ENCODE peak calls at places on chromosomes 16 and 17, in ten cellular contexts. G, E, O, R, F, S, N, X, Q and M are unnamed samples.

GRCh38 chr16:1870365-1871082 is 1.4 kb downstream of the MEIOB start:
- DNase-seq in R (no peak), E (peak; percentile 32), G (peak; percentile 38), F (no peak), O (no peak), N (peak; percentile 23), S (no peak), Q (peak; percentile 71), X (no peak), M (no peak)

GRCh38 chr17:9672691-9673090 is 27.4 kb downstream of the USP43 start:
- DNase-seq in R (no peak), S (no peak), N (no peak), X (no peak), G (no peak), E (no peak), F (no peak), Q (no peak), O (no peak), M (no peak)

GRCh38 chr16:30399435-30400186 is 4.4 kb downstream of the ZNF48 start:
- DNase-seq in N (no peak), Q (no peak), F (no peak), X (no peak), E (no peak), S (no peak), G (no peak), R (no peak), O (peak; percentile 60), M (no peak)

GRCh38 chr17:31171711-31172110 is 76.9 kb downstream of the NF1 start:
- DNase-seq in O (no peak), F (no peak), G (no peak), E (no peak), R (no peak), N (no peak), X (no peak), Q (no peak), S (no peak), M (no peak)

GRCh38 chr17:76635039-76635438 is 8.5 kb downstream of the ST6GALNAC1 start:
- DNase-seq in E (no peak), X (no peak), Q (no peak), N (no peak), F (no peak), G (no peak), S (no peak), R (peak; percentile 14), O (no peak), M (no peak)

GRCh38 chr16:84209989-84210388 is 19.0 kb downstream of the ADAD2 start:
- DNase-seq in F (no peak), G (no peak), R (no peak), X (no peak), N (no peak), S (no peak), E (no peak), Q (no peak), O (no peak), M (no peak)

GRCh38 chr17:28547623-28548416 is 4.6 kb downstream of the UNC119 start:
- DNase-seq in R (peak; percentile 80), F (peak; percentile 47), O (peak; percentile 92), N (peak; percentile 81), E (peak; percentile 58), G (peak; percentile 69), X (peak; percentile 69), S (peak; percentile 80), Q (peak; percentile 50), M (peak; percentile 89)

GRCh38 chr17:65362826-65363225 is 198.6 kb downstream of the AXIN2 start:
- DNase-seq in X (no peak), R (no peak), E (no peak), S (no peak), F (no peak), N (no peak), O (no peak), Q (peak; percentile 68), G (no peak), M (no peak)

GRCh38 chr16:77043076-77043475 is 147.9 kb upstream of the MON1B start:
- DNase-seq in O (peak; percentile 39), S (no peak), E (peak; percentile 7), Q (peak; percentile 1), F (no peak), X (no peak), G (peak; percentile 46), N (peak; percentile 49), R (no peak), M (no peak)
- TF ChIP-seq CTCF in O (peak; percentile 59), S (peak; percentile 14), E (peak; percentile 15), Q (peak; percentile 31), F (no peak), X (peak; percentile 49), G (peak; percentile 52), N (peak; percentile 44), R (no peak), M (peak; percentile 7)

GRCh38 chr17:39095309-39095686 is 56.1 kb downstream of the PLXDC1 start:
- DNase-seq in R (no peak), Q (no peak), S (no peak), G (no peak), E (no peak), N (peak; percentile 42), X (no peak), O (no peak), F (no peak), M (no peak)

GRCh38 chr17:39094607-39095308 is 56.7 kb downstream of the PLXDC1 start:
- DNase-seq in F (no peak), G (no peak), O (no peak), N (no peak), E (no peak), S (no peak), X (no peak), Q (no peak), R (no peak), M (no peak)

GRCh38 chr17:39090832-39091622 is 60.4 kb downstream of the PLXDC1 start:
- DNase-seq in Q (no peak), F (no peak), E (no peak), S (no peak), O (no peak), X (no peak), R (no peak), G (no peak), N (no peak), M (no peak)

GRCh38 chr17:39092672-39093250 is 58.7 kb downstream of the PLXDC1 start:
- DNase-seq in F (no peak), N (no peak), Q (no peak), X (no peak), E (no peak), O (no peak), G (no peak), R (no peak), S (no peak), M (no peak)

DNA sequence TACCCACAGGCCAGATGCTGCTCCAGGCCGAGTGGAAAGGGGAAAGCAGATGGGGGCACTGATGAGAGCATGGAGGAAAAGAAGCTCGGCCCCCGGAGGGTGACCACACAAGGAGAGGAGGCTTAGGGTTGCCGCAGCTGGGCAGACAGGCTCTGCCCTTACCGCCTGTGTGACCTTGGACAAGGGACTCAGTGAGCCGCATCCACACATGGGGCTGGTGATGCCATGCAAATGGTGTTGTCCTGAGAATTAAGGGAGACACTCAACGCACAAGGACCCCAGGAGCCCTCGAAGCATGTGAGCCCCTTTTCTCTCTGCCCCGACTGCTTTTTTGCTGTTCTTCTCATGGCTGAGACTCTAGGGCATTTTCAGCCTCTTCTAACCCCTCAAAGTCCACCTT is 61.0 kb downstream of the PLXDC1 start:
- DNase-seq in N (no peak), F (no peak), G (no peak), E (no peak), O (no peak), Q (no peak), S (no peak), R (no peak), X (no peak), M (no peak)
- H3K4me1 ChIP-seq in N (no peaks in the 10 kb centered on the region), F (no peaks in the 10 kb centered on the region), G (no peaks in the 10 kb centered on the region), E (no peaks in the 10 kb centered on the region), O (no peaks in the 10 kb centered on the region), Q (no peaks in the 10 kb centered on the region), S (no peaks in the 10 kb centered on the region), R (no peaks in the 10 kb centered on the region), X (peaks cover 32% of the 10 kb centered on the region), M (no peaks in the 10 kb centered on the region)

GRCh38 chr17:78132767-78133178 is 2.2 kb downstream of the TMC8 start:
- DNase-seq in G (no peak), N (no peak), Q (no peak), R (no peak), X (no peak), F (no peak), O (no peak), E (no peak), S (no peak), M (no peak)

GRCh38 chr17:78132086-78132676 is 1.6 kb downstream of the TMC8 start:
- DNase-seq in G (no peak), Q (no peak), N (no peak), X (no peak), F (peak; percentile 49), S (no peak), O (no peak), E (peak; percentile 46), R (no peak), M (no peak)

GRCh38 chr17:78130080-78130438 is 512 bp upstream of the TMC8 start:
- DNase-seq in O (no peak), Q (no peak), X (no peak), S (no peak), F (no peak), G (no peak), N (no peak), E (peak; percentile 86), R (no peak), M (no peak)

GRCh38 chr17:78130439-78131101 is at the start of gene TMC8:
- DNase-seq in S (no peak), F (no peak), G (no peak), R (no peak), E (peak; percentile 78), X (no peak), Q (no peak), O (peak; percentile 56), N (no peak), M (no peak)

DNA sequence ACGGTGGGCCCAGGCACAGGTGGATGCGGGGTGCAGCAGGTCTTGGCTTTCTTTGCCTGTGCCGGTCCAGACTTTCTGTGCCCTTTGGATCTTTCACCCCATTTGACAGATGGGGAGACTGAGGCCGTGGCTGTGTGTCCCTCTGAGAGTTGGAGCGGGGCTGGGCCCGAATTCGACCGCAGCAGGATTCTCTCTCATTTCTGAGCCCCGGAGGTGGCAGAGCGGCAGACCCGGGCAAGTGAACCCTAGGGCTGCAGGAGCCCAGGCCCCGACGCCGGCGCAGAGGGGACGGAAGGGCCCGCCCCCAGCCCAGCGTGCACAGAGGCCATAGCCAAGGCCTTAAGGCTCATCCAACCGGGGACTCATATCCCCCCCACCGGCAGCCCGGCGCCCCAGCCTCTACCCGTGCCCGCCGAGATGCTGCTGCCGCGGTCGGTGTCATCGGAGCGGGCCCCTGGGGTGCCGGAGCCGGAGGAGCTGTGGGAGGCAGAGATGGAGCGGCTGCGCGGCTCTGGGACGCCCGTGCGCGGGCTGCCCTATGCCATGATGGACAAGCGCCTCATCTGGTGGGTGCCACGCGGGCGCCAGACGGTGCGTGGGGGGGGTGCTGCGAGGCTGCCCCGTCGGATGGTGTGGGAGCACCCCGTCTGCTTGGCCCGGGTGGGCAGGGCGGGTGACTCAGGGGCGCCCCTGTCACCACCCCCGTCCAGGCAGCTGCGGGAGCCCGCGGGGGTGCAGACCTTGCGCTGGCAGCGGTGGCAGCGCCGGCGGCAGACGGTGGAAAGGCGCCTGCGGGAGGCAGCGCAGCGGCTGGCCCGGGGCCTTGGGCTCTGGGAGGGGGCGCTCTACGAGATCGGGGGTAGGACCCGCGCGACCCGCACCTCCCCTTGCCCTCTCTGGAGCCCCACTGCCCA is 858 bp downstream of the TMC8 start:
- DNase-seq in F (no peak), X (no peak), E (no peak), O (peak; percentile 81), G (no peak), N (no peak), Q (no peak), R (no peak), S (no peak), M (peak; percentile 81)
- H3K27me3 ChIP-seq in F (no peaks in the 10 kb centered on the region), X (no peaks in the 10 kb centered on the region), E (no peaks in the 10 kb centered on the region), O (peaks cover 3% of the 10 kb centered on the region), G (peaks cover 28% of the 10 kb centered on the region), N (no peaks in the 10 kb centered on the region), Q (no peaks in the 10 kb centered on the region), R (no peaks in the 10 kb centered on the region), S (peaks cover 11% of the 10 kb centered on the region), M (no peaks in the 10 kb centered on the region)

GRCh38 chr16:23013484-23013883 is 135.8 kb downstream of the USP31 start:
- DNase-seq in Q (no peak), E (peak; percentile 21), O (no peak), G (no peak), N (no peak), S (no peak), R (no peak), X (no peak), F (no peak), M (no peak)
- TF ChIP-seq CTCF in Q (no peak), E (peak; percentile 29), O (peak; percentile 25), G (no peak), N (no peak), S (no peak), R (no peak), X (peak; percentile 14), F (no peak), M (no peak)